ENCODE peak calls at places on chromosome 9, in seven cellular contexts. U is mucosa of descending colon, V is IMR-90, S is stomach, A is fibroblast of lung, K is kidney, W is Peyer's patch. I is an unnamed sample.
A peak's percentile ranks its signal among the peaks of the same experiment; 100 is the strongest.

GRCh38 chr9:131591845-131592208 is 46.5 kb downstream of the PRRT1B start:
- DNase-seq in U (no peak), V (no peak), S (no peak), A (no peak), K (no peak), W (no peak), I (no peak)

GRCh38 chr9:5499889-5500398 is 10.4 kb upstream of the PDCD1LG2 start:
- DNase-seq in U (no peak), V (peak; percentile 68), S (no peak), A (peak; percentile 61), K (no peak), W (no peak), I (no peak)

GRCh38 chr9:107158321-107158720 is 124.8 kb upstream of the RAD23B start:
- DNase-seq in U (no peak), V (peak; percentile 37), S (no peak), A (peak; percentile 33), K (no peak), W (no peak), I (no peak)

GRCh38 chr9:33187519-33188218 is 20.5 kb upstream of the B4GALT1 start:
- DNase-seq in U (no peak), V (peak; percentile 79), S (no peak), A (peak; percentile 79), K (no peak), W (no peak), I (no peak)

GRCh38 chr9:96044401-96044800 is 168.9 kb downstream of the ERCC6L2 start:
- DNase-seq in U (no peak), V (no peak), S (no peak), A (no peak), K (no peak), W (no peak), I (no peak)

GRCh38 chr9:13898957-13899356 is 415.0 kb downstream of the NFIB start:
- DNase-seq in U (no peak), V (no peak), S (no peak), A (no peak), K (no peak), W (no peak), I (no peak)

GRCh38 chr9:131594906-131595675 is 49.8 kb downstream of the PRRT1B start:
- DNase-seq in U (no peak), V (no peak), S (no peak), A (no peak), K (no peak), W (no peak), I (no peak)

GRCh38 chr9:121267689-121268597 is at the start of gene GSN:
- DNase-seq in U (peak; percentile 87), V (peak; percentile 50), S (peak; percentile 88), A (peak; percentile 63), K (peak; percentile 94), W (peak; percentile 91), I (peak; percentile 87)

GRCh38 chr9:6658628-6659353 is 13.3 kb upstream of the GLDC start:
- DNase-seq in U (no peak), V (no peak), S (no peak), A (no peak), K (no peak), W (no peak), I (no peak)

GRCh38 chr9:132672413-132672690 is 2.1 kb downstream of the GTF3C4 start:
- DNase-seq in U (no peak), V (peak; percentile 26), S (no peak), A (peak; percentile 29), K (no peak), W (no peak), I (no peak)

GRCh38 chr9:106149956-106150355 is 455.6 kb downstream of the TMEM38B start:
- DNase-seq in U (no peak), V (no peak), S (no peak), A (no peak), K (no peak), W (no peak), I (no peak)

GRCh38 chr9:126326228-126327015 is at the start of gene MVB12B:
- DNase-seq in U (peak; percentile 53), V (peak; percentile 8), S (peak; percentile 53), A (no peak), K (peak; percentile 80), W (peak; percentile 72), I (peak; percentile 70)

GRCh38 chr9:127568971-127569818 is 42.9 kb upstream of the STXBP1 start:
- DNase-seq in U (peak; percentile 89), V (peak; percentile 72), S (peak; percentile 87), A (peak; percentile 75), K (peak; percentile 95), W (peak; percentile 97), I (peak; percentile 86)

GRCh38 chr9:15078345-15078744 is 168.1 kb upstream of the FREM1 start:
- DNase-seq in U (no peak), V (no peak), S (no peak), A (no peak), K (no peak), W (no peak), I (no peak)

DNA sequence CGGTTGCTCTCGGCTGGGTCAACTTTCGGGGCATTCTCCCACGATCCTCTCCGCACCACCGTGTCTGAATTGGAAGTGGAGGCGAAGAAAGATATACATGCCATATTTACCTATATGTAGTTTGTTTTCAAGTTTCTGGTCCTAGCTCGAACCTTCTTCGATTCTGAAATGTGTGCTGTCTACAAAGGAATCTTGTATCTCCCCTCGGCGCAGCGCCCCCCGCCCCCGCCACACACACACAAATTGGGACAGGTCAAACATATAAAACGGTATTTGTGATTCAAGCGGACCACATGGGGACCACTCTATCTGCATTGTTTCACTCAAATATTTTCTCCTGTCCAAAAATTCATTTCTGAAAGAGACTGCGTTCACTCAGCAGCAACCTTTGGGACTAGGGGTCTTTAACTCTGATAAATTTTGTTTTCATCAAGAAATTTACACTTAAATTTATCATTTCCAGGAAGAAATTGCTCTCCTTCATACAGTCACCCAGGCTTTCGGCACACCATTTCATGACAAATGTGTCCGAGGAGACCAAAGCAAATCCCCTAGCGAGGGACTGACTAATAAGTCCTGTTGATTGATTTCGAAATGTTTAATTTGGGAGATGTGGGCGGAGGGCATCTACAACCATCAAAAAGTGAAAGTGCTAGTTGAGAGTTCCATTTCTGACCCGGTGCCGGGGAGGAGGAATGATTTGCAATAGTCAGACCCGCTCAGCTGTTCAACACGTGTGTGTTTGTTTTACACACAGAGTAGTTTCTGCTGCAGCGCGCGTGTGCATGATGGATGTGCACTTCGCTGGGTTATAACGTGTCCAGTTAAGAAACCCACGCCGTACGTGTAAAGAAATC is 1.1 kb upstream of the NR4A3 start:
- DNase-seq in U (peak; percentile 71), V (peak; percentile 89), S (peak; percentile 68), A (peak; percentile 75), K (peak; percentile 80), W (no peak), I (peak; percentile 65)
- TF ChIP-seq CTCF in U (no peak), V (no peak), S (no peak), A (no peak), K (no peak), W (no peak), I (no peak)

DNA sequence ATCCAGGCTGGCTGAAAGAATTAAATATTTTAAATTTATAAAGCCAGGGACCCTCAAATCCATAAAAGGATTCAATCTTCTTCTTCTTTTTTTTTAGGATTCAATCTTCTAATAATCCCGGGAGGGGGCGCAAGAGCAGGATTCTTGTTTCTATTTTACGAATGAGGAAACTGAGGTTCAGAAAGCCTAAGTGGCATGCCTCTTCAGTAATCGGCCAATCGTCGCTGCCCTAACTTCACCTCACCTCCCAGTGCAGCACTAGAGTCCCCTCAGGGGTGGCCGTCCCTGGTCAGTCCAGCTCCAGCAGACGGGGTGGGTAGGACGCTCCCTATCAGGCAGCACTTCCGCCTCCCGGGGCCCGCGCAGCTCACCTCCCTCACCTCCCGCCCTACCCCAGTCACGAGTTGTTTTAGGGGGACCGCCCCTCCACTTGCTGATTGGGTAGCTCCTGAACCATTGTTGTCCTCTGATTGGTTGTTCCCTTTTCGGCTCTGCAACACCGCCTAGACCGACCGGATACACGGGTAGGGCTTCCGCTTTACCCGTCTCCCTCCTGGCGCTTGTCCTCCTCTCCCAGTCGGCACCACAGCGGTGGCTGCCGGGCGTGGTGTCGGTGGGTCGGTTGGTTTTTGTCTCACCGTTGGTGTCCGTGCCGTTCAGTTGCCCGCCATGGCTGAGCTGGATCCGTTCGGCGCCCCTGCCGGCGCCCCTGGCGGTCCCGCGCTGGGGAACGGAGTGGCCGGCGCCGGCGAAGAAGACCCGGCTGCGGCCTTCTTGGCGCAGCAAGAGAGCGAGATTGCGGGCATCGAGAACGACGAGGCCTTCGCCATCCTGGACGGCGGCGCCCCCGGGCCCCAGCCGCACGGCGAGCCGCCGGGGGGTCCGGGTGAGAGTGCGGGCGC is at the start of gene CLTA:
- DNase-seq in U (peak; percentile 97), V (peak; percentile 99), S (peak; percentile 96), A (peak; percentile 99), K (peak; percentile 99), W (peak; percentile 95), I (peak; percentile 97)
- H3K9me3 ChIP-seq in U (no peaks in the 10 kb centered on the region), V (no peaks in the 10 kb centered on the region), S (no peaks in the 10 kb centered on the region), A (no peaks in the 10 kb centered on the region), K (no peaks in the 10 kb centered on the region), W (no peaks in the 10 kb centered on the region), I (no peaks in the 10 kb centered on the region)

GRCh38 chr9:136111910-136112309 is 6.8 kb downstream of the TMEM250 start:
- DNase-seq in U (no peak), V (no peak), S (no peak), A (no peak), K (no peak), W (no peak), I (no peak)

GRCh38 chr9:136108648-136109266 is 9.9 kb downstream of the TMEM250 start:
- DNase-seq in U (no peak), V (no peak), S (no peak), A (no peak), K (no peak), W (no peak), I (no peak)

GRCh38 chr9:136111190-136111589 is 7.5 kb downstream of the TMEM250 start:
- DNase-seq in U (no peak), V (no peak), S (no peak), A (no peak), K (no peak), W (no peak), I (no peak)

GRCh38 chr9:136109351-136110081 is 9.2 kb downstream of the TMEM250 start:
- DNase-seq in U (peak; percentile 92), V (peak; percentile 87), S (peak; percentile 96), A (peak; percentile 87), K (peak; percentile 98), W (peak; percentile 95), I (peak; percentile 93)

GRCh38 chr9:136110082-136111061 is 8.3 kb downstream of the TMEM250 start:
- DNase-seq in U (no peak), V (peak; percentile 15), S (no peak), A (peak; percentile 21), K (no peak), W (no peak), I (no peak)
- TF ChIP-seq CTCF in U (no peak), V (peak; percentile 28), S (no peak), A (peak; percentile 19), K (peak; percentile 8), W (no peak), I (no peak)

GRCh38 chr9:138043411-138044345 is 166.1 kb downstream of the CACNA1B start:
- DNase-seq in U (no peak), V (no peak), S (peak; percentile 17), A (no peak), K (no peak), W (no peak), I (no peak)

GRCh38 chr9:138042640-138043039 is 165.1 kb downstream of the CACNA1B start:
- DNase-seq in U (no peak), V (no peak), S (peak; percentile 11), A (no peak), K (no peak), W (no peak), I (no peak)

GRCh38 chr9:138042146-138042545 is 164.6 kb downstream of the CACNA1B start:
- DNase-seq in U (no peak), V (no peak), S (peak; percentile 5), A (no peak), K (no peak), W (no peak), I (no peak)

GRCh38 chr9:138044485-138045383 is 167.2 kb downstream of the CACNA1B start:
- DNase-seq in U (no peak), V (no peak), S (peak; percentile 23), A (no peak), K (no peak), W (no peak), I (no peak)

GRCh38 chr9:138043061-138043410 is 165.5 kb downstream of the CACNA1B start:
- DNase-seq in U (no peak), V (no peak), S (peak; percentile 19), A (no peak), K (no peak), W (no peak), I (no peak)
- H3K9me3 ChIP-seq in U (no peaks in the 10 kb centered on the region), V (peaks cover 50% of the 10 kb centered on the region), S (no peaks in the 10 kb centered on the region), A (no peaks in the 10 kb centered on the region), K (no peaks in the 10 kb centered on the region), W (no peaks in the 10 kb centered on the region), I (no peaks in the 10 kb centered on the region)

I was measured in lower lobe of right lung.